ENCODE peak calls at places on chromosomes 3 and 15, in four cellular contexts. K, L, X and D are unnamed samples.

GRCh38 chr15:31223478-31224350 is 102.9 kb upstream of the KLF13 start:
- DNase-seq in X (no peak), K (no peak), L (no peak), D (no peak)

GRCh38 chr3:58025824-58026579 is 17.8 kb downstream of the FLNB start:
- DNase-seq in L (no peak), K (no peak), X (peak), D (no peak)

GRCh38 chr3:55013145-55013544 is 85.3 kb upstream of the LRTM1 start:
- DNase-seq in X (no peak), L (no peak), K (no peak), D (no peak)

GRCh38 chr15:66622677-66623076 is 56.9 kb upstream of the LCTL start:
- DNase-seq in K (no peak), X (no peak), L (no peak), D (no peak)

GRCh38 chr3:11221818-11222217 is 50.4 kb upstream of the ATG7 start:
- DNase-seq in X (no peak), L (no peak), K (no peak), D (no peak)

GRCh38 chr3:17765819-17766472 is 23.5 kb upstream of the TBC1D5 start:
- DNase-seq in X (no peak), L (no peak), K (no peak), D (no peak)

GRCh38 chr3:23809840-23810341 is 4.1 kb downstream of the UBE2E1 start:
- DNase-seq in K (peak), X (no peak), L (peak), D (no peak)

GRCh38 chr3:123610331-123610730 is 25.5 kb upstream of the HACD2 start:
- DNase-seq in X (no peak), K (no peak), L (no peak), D (no peak)

GRCh38 chr15:85178366-85178765 is 196.7 kb downstream of the PDE8A start:
- DNase-seq in L (no peak), X (no peak), K (no peak), D (no peak)

GRCh38 chr3:31472479-31473390 is 60.0 kb upstream of the STT3B start:
- DNase-seq in L (peak), K (no peak), X (peak), D (no peak)

GRCh38 chr3:79339846-79340245 is 428.0 kb downstream of the ROBO1 start:
- DNase-seq in K (no peak), X (no peak), L (no peak), D (no peak)

GRCh38 chr3:171646357-171647133 is 163.7 kb downstream of the PLD1 start:
- DNase-seq in L (peak), X (peak), K (peak), D (peak)

GRCh38 chr3:102106421-102107097 is 257.2 kb downstream of the NFKBIZ start:
- DNase-seq in L (peak), K (no peak), X (peak), D (no peak)

GRCh38 chr3:58116985-58117384 is 93.8 kb downstream of the DNASE1L3 start:
- DNase-seq in L (no peak), X (no peak), K (peak), D (no peak)

GRCh38 chr3:147799601-147800000 is 390.4 kb downstream of the ZIC1 start:
- DNase-seq in K (no peak), L (no peak), X (no peak), D (no peak)

GRCh38 chr3:10602769-10603768 is 97.7 kb upstream of the ATP2B2 start:
- DNase-seq in L (no peak), K (peak), X (no peak), D (no peak)